ENCODE peak calls at places on chromosome 5, in nine cellular contexts. D, Q, W, X, I, V, M, N and R are unnamed samples. For H3K36me3, the result is how much of the 10 kb centered on the place peaks cover.

GRCh38 chr5:151192626-151193025 is 31.3 kb downstream of the CCDC69 start:
- DNase-seq in W (no peak), V (no peak), D (no peak), N (no peak), Q (no peak), X (no peak), I (no peak), M (no peak), R (no peak)

GRCh38 chr5:169251685-169252084 is 49.3 kb downstream of the SLIT3 start:
- DNase-seq in X (no peak), Q (no peak), M (no peak), W (no peak), V (no peak), N (no peak), D (no peak), I (no peak), R (peak)

GRCh38 chr5:38381361-38381760 is 123.0 kb downstream of the EGFLAM start:
- DNase-seq in I (no peak), D (no peak), V (no peak), N (no peak), W (no peak), X (no peak), M (no peak), Q (no peak), R (no peak)

GRCh38 chr5:96942911-96943310 is 7.0 kb downstream of the LNPEP start:
- DNase-seq in Q (no peak), I (no peak), X (no peak), V (no peak), N (no peak), W (no peak), D (no peak), M (peak), R (peak)

GRCh38 chr5:151696470-151697061 is 9.9 kb upstream of the SPARC start:
- DNase-seq in D (peak), M (peak), Q (no peak), I (peak), V (no peak), X (peak), W (peak), N (peak), R (peak)

GRCh38 chr5:78634634-78635033 is 13.9 kb downstream of the LHFPL2 start:
- DNase-seq in I (no peak), X (no peak), D (no peak), W (no peak), V (no peak), M (no peak), N (no peak), Q (no peak), R (no peak)

GRCh38 chr5:172229904-172230303 is 35.9 kb downstream of the EFCAB9 start:
- DNase-seq in I (no peak), Q (no peak), V (no peak), M (no peak), D (no peak), N (no peak), X (no peak), W (no peak), R (no peak)

GRCh38 chr5:35050541-35051126 is 2.9 kb upstream of the AGXT2 start:
- DNase-seq in D (no peak), I (no peak), M (no peak), W (no peak), V (no peak), X (no peak), N (no peak), Q (no peak), R (no peak)

GRCh38 chr5:148776780-148777179 is 49.6 kb upstream of the ADRB2 start:
- DNase-seq in I (peak), Q (peak), W (no peak), M (peak), N (peak), D (peak), V (peak), X (no peak), R (peak)

GRCh38 chr5:125179617-125180016 is 433.2 kb upstream of the ZNF608 start:
- DNase-seq in W (no peak), Q (no peak), V (no peak), M (no peak), I (no peak), X (no peak), D (no peak), N (no peak), R (no peak)

GRCh38 chr5:15010936-15011335 is 139.4 kb upstream of the ANKH start:
- DNase-seq in X (no peak), V (no peak), Q (no peak), M (no peak), I (no peak), D (no peak), N (no peak), W (no peak), R (no peak)

GRCh38 chr5:75668988-75669760 is 48.1 kb downstream of the POC5 start:
- DNase-seq in I (peak), X (peak), Q (no peak), V (peak), D (no peak), N (no peak), W (peak), M (peak), R (no peak)

GRCh38 chr5:155260798-155261197 is 247.2 kb downstream of the KIF4B start:
- DNase-seq in V (no peak), W (no peak), D (no peak), N (no peak), I (peak), M (no peak), X (no peak), Q (no peak), R (no peak)

GRCh38 chr5:152349683-152350526 is 55.2 kb downstream of the NMUR2 start:
- DNase-seq in Q (no peak), M (peak), X (no peak), D (peak), W (peak), N (no peak), I (peak), V (peak), R (no peak)

GRCh38 chr5:167730121-167730520 is 561.3 kb upstream of the WWC1 start:
- DNase-seq in M (peak), I (no peak), V (peak), N (peak), X (no peak), Q (peak), D (no peak), W (no peak), R (peak)

GRCh38 chr5:167732499-167732898 is 558.9 kb upstream of the WWC1 start:
- DNase-seq in D (no peak), X (no peak), M (no peak), N (no peak), Q (no peak), W (no peak), V (no peak), I (no peak), R (no peak)

GRCh38 chr5:167731951-167732350 is 559.5 kb upstream of the WWC1 start:
- DNase-seq in N (no peak), Q (no peak), I (no peak), X (no peak), M (no peak), V (no peak), W (no peak), D (no peak), R (no peak)

GRCh38 chr5:167726641-167727040 is 564.8 kb upstream of the WWC1 start:
- DNase-seq in W (no peak), Q (no peak), M (no peak), N (no peak), D (no peak), X (no peak), V (no peak), I (no peak), R (no peak)

GRCh38 chr5:167730656-167731055 is 560.8 kb upstream of the WWC1 start:
- DNase-seq in M (no peak), N (no peak), W (no peak), X (no peak), I (no peak), Q (no peak), D (no peak), V (no peak), R (no peak)
- H3K4me3 ChIP-seq in M (no peak), N (no peak), W (no peak), X (no peak), I (no peak), Q (no peak), D (no peak), V (no peak), R (no peak)

GRCh38 chr5:87405472-87406155 is 7.1 kb downstream of the CCNH start:
- DNase-seq in D (no peak), N (no peak), Q (no peak), I (no peak), V (no peak), W (no peak), X (no peak), M (no peak), R (no peak)
- H3K36me3 ChIP-seq in D (under half), N (half or more), Q (under half), I (under half), V (under half), W (under half), X (under half), M (under half), R (under half)

DNA sequence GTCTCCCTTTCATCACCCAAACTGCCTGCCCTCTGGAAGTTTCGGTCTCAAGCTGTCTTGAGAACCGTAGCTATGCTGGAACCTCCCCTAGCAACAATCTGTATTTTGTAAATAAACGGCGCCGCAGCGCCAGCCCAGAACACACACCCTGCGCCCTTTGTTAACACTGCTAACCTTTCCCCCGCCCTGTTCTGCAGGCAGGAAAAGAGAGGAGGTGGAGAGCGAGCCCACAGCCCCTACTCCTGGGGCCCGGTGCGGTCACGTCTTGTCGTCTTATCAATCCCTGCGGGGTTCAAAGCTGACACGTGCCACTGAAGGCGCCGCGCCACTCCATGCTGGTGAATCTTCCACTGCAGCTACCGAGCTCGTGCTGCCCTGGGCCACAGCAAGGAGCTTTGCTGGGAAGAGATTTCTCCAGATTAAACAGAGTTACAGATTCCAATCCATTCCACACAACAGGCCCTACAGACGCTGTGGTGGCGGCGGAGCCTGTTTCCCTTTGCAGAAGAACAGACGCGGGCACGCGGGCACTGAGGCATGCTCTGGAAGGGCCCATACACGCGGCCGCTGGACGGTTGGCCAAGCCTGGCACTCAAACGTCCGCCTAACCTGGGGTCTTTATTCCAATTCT is 25.3 kb downstream of the ZDHHC11B start:
- DNase-seq in D (peak), V (peak), X (peak), W (peak), Q (no peak), I (peak), M (no peak), N (no peak), R (no peak)
- H3K4me3 ChIP-seq in D (no peak), V (peak), X (no peak), W (peak), Q (no peak), I (no peak), M (no peak), N (no peak), R (no peak)

GRCh38 chr5:32013658-32014057 is 160.5 kb downstream of the GOLPH3 start:
- DNase-seq in D (no peak), W (no peak), Q (no peak), X (no peak), M (no peak), I (no peak), N (no peak), V (no peak), R (no peak)

GRCh38 chr5:32018476-32019436 is 155.4 kb downstream of the GOLPH3 start:
- DNase-seq in W (no peak), N (no peak), X (no peak), I (no peak), Q (no peak), D (no peak), V (peak), M (no peak), R (no peak)

GRCh38 chr5:32008746-32009145 is 165.4 kb downstream of the GOLPH3 start:
- DNase-seq in I (no peak), W (no peak), D (no peak), X (no peak), V (no peak), N (no peak), M (no peak), Q (no peak), R (no peak)

GRCh38 chr5:32017638-32018429 is 156.3 kb downstream of the GOLPH3 start:
- DNase-seq in V (no peak), D (no peak), X (peak), M (no peak), I (peak), W (no peak), Q (no peak), N (peak), R (no peak)

GRCh38 chr5:32014345-32014744 is 159.8 kb downstream of the GOLPH3 start:
- DNase-seq in Q (no peak), V (no peak), X (no peak), M (no peak), D (no peak), N (no peak), W (no peak), I (no peak), R (no peak)
- H3K36me3 ChIP-seq in Q (under half), V (under half), X (under half), M (under half), D (under half), N (under half), W (under half), I (under half), R (under half)

DNA sequence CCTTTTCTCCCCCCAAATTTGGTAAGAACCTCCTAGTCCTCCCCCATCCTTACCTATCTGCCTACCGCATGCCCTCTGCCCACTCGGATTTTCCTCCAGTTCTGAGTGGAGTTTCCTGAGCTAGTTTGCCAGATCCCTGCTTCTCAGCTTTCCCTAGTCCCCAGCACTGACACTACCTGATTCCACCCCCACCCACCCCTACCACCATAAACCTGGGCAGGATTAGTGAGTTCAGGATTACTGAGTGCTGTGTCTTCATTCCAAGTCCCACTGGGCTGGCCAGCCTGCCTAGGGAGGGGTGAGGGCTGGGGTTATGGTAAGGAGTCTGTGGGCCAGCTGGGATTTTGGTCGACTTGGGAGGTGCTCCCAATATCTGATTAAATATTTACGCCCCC is 3.9 kb downstream of the PITX1 start:
- DNase-seq in N (no peak), I (no peak), X (no peak), M (no peak), V (no peak), Q (no peak), D (no peak), W (no peak), R (no peak)
- H3K4me3 ChIP-seq in N (peak), I (no peak), X (no peak), M (no peak), V (no peak), Q (no peak), D (no peak), W (peak), R (no peak)